ENCODE peak calls at places on chromosomes 2 and 18, in four cellular contexts. One of them, this sample, is unnamed.

GRCh38 chr18:13579874-13580273 is 146.5 kb downstream of the FAM210A start:
- DNase-seq in left lung: no peak
- DNase-seq in naive thymus-derived CD8-positive, alpha-beta T cell: no peak
- DNase-seq in GM13976: no peak
- DNase-seq in this sample: no peak

GRCh38 chr2:226334981-226335720 is 464.5 kb downstream of the IRS1 start:
- DNase-seq in left lung: no peak
- DNase-seq in naive thymus-derived CD8-positive, alpha-beta T cell: no peak
- DNase-seq in GM13976: no peak
- DNase-seq in this sample: no peak

GRCh38 chr2:142974288-142975024 is 97.0 kb downstream of the KYNU start:
- DNase-seq in left lung: no peak
- DNase-seq in naive thymus-derived CD8-positive, alpha-beta T cell: no peak
- DNase-seq in GM13976: no peak
- DNase-seq in this sample: no peak

GRCh38 chr18:23887035-23887434 is 127.5 kb upstream of the TTC39C start:
- DNase-seq in left lung: no peak
- DNase-seq in naive thymus-derived CD8-positive, alpha-beta T cell: no peak
- DNase-seq in GM13976: no peak
- DNase-seq in this sample: no peak

GRCh38 chr2:73457982-73458381 is 72.3 kb downstream of the ALMS1 start:
- DNase-seq in left lung: no peak
- DNase-seq in naive thymus-derived CD8-positive, alpha-beta T cell: no peak
- DNase-seq in GM13976: no peak
- DNase-seq in this sample: no peak

GRCh38 chr2:15799432-15799827 is 140.9 kb upstream of the MYCN start:
- DNase-seq in left lung: no peak
- DNase-seq in naive thymus-derived CD8-positive, alpha-beta T cell: no peak
- DNase-seq in GM13976: no peak
- DNase-seq in this sample: no peak

GRCh38 chr18:38750786-38751185 is 1185.2 kb upstream of the CELF4 start:
- DNase-seq in left lung: no peak
- DNase-seq in naive thymus-derived CD8-positive, alpha-beta T cell: no peak
- DNase-seq in GM13976: no peak
- DNase-seq in this sample: no peak

GRCh38 chr18:29003194-29003593 is 826.3 kb upstream of the CDH2 start:
- DNase-seq in left lung: no peak
- DNase-seq in naive thymus-derived CD8-positive, alpha-beta T cell: no peak
- DNase-seq in GM13976: no peak
- DNase-seq in this sample: no peak

GRCh38 chr18:43170586-43170985 is 55.1 kb upstream of the RIT2 start:
- DNase-seq in left lung: no peak
- DNase-seq in naive thymus-derived CD8-positive, alpha-beta T cell: no peak
- DNase-seq in GM13976: no peak
- DNase-seq in this sample: no peak

GRCh38 chr2:158094487-158095092 is 7.1 kb upstream of the UPP2 start:
- DNase-seq in left lung: no peak
- DNase-seq in naive thymus-derived CD8-positive, alpha-beta T cell: no peak
- DNase-seq in GM13976: no peak
- DNase-seq in this sample: no peak

GRCh38 chr18:9739516-9739915 is 31.4 kb downstream of the RAB31 start:
- DNase-seq in left lung: no peak
- DNase-seq in naive thymus-derived CD8-positive, alpha-beta T cell: no peak
- DNase-seq in GM13976: no peak
- DNase-seq in this sample: no peak

GRCh38 chr2:43980902-43981301 is 14.9 kb downstream of the LRPPRC start:
- DNase-seq in left lung: no peak
- DNase-seq in naive thymus-derived CD8-positive, alpha-beta T cell: no peak
- DNase-seq in GM13976: no peak
- DNase-seq in this sample: no peak

GRCh38 chr2:127403460-127403859 is 14.8 kb upstream of the PROC start:
- DNase-seq in left lung: no peak
- DNase-seq in naive thymus-derived CD8-positive, alpha-beta T cell: no peak
- DNase-seq in GM13976: no peak
- DNase-seq in this sample: no peak

GRCh38 chr2:14941151-14941631 is 308.7 kb downstream of the LRATD1 start:
- DNase-seq in left lung: no peak
- DNase-seq in naive thymus-derived CD8-positive, alpha-beta T cell: no peak
- DNase-seq in GM13976: no peak
- DNase-seq in this sample: no peak

GRCh38 chr18:12608292-12608691 is 49.6 kb downstream of the SPIRE1 start:
- DNase-seq in left lung: no peak
- DNase-seq in naive thymus-derived CD8-positive, alpha-beta T cell: no peak
- DNase-seq in GM13976: no peak
- DNase-seq in this sample: no peak

GRCh38 chr2:19026156-19026660 is 332.2 kb downstream of the OSR1 start:
- DNase-seq in left lung: no peak
- DNase-seq in naive thymus-derived CD8-positive, alpha-beta T cell: no peak
- DNase-seq in GM13976: no peak
- DNase-seq in this sample: no peak

GRCh38 chr2:98063289-98063688 is 23.7 kb upstream of the VWA3B start:
- DNase-seq in left lung: no peak
- DNase-seq in naive thymus-derived CD8-positive, alpha-beta T cell: no peak
- DNase-seq in GM13976: no peak
- DNase-seq in this sample: no peak

GRCh38 chr2:212197776-212198175 is 340.8 kb downstream of the ERBB4 start:
- DNase-seq in left lung: no peak
- DNase-seq in naive thymus-derived CD8-positive, alpha-beta T cell: no peak
- DNase-seq in GM13976: no peak
- DNase-seq in this sample: no peak

GRCh38 chr2:230865766-230866703 is 1.3 kb downstream of the ITM2C start:
- DNase-seq in left lung: no peak
- DNase-seq in naive thymus-derived CD8-positive, alpha-beta T cell: peak
- DNase-seq in GM13976: peak
- DNase-seq in this sample: no peak

GRCh38 chr18:11570770-11571169 is 38.6 kb upstream of the SLC35G4 start:
- DNase-seq in left lung: no peak
- DNase-seq in naive thymus-derived CD8-positive, alpha-beta T cell: no peak
- DNase-seq in GM13976: no peak
- DNase-seq in this sample: no peak

GRCh38 chr2:57490746-57491145 is 555.9 kb upstream of the VRK2 start:
- DNase-seq in left lung: no peak
- DNase-seq in naive thymus-derived CD8-positive, alpha-beta T cell: no peak
- DNase-seq in GM13976: no peak
- DNase-seq in this sample: no peak

GRCh38 chr2:5592906-5593305 is 99.3 kb upstream of the SOX11 start:
- DNase-seq in left lung: no peak
- DNase-seq in naive thymus-derived CD8-positive, alpha-beta T cell: no peak
- DNase-seq in GM13976: no peak
- DNase-seq in this sample: no peak

GRCh38 chr2:235149736-235150135 is 197.9 kb downstream of the SH3BP4 start:
- DNase-seq in left lung: no peak
- DNase-seq in naive thymus-derived CD8-positive, alpha-beta T cell: no peak
- DNase-seq in GM13976: no peak
- DNase-seq in this sample: no peak

GRCh38 chr2:226910384-226910783 is 74.5 kb downstream of the RHBDD1 start:
- DNase-seq in left lung: no peak
- DNase-seq in naive thymus-derived CD8-positive, alpha-beta T cell: no peak
- DNase-seq in GM13976: no peak
- DNase-seq in this sample: no peak

GRCh38 chr2:11980809-11981208 is 234.4 kb downstream of the LPIN1 start:
- DNase-seq in left lung: no peak
- DNase-seq in naive thymus-derived CD8-positive, alpha-beta T cell: no peak
- DNase-seq in GM13976: no peak
- DNase-seq in this sample: no peak

GRCh38 chr2:74877376-74877775 is 43.4 kb downstream of the HK2 start:
- DNase-seq in left lung: no peak
- DNase-seq in naive thymus-derived CD8-positive, alpha-beta T cell: no peak
- DNase-seq in GM13976: no peak
- DNase-seq in this sample: no peak

GRCh38 chr2:120907822-120908221 is 172.2 kb downstream of the GLI2 start:
- DNase-seq in left lung: no peak
- DNase-seq in naive thymus-derived CD8-positive, alpha-beta T cell: no peak
- DNase-seq in GM13976: no peak
- DNase-seq in this sample: no peak

GRCh38 chr2:97861177-97861576 is 134.6 kb downstream of the TMEM131 start:
- DNase-seq in left lung: no peak
- DNase-seq in naive thymus-derived CD8-positive, alpha-beta T cell: no peak
- DNase-seq in GM13976: no peak
- DNase-seq in this sample: no peak

GRCh38 chr2:32425719-32426141 is 68.9 kb downstream of the BIRC6 start:
- DNase-seq in left lung: no peak
- DNase-seq in naive thymus-derived CD8-positive, alpha-beta T cell: no peak
- DNase-seq in GM13976: no peak
- DNase-seq in this sample: no peak

GRCh38 chr2:121319941-121320340 is 34.9 kb upstream of the TFCP2L1 start:
- DNase-seq in left lung: no peak
- DNase-seq in naive thymus-derived CD8-positive, alpha-beta T cell: no peak
- DNase-seq in GM13976: no peak
- DNase-seq in this sample: no peak

GRCh38 chr2:222423632-222424280 is 587 bp upstream of the SGPP2 start:
- DNase-seq in left lung: peak
- DNase-seq in naive thymus-derived CD8-positive, alpha-beta T cell: no peak
- DNase-seq in GM13976: peak
- DNase-seq in this sample: no peak

GRCh38 chr2:203301667-203302066 is 26.5 kb upstream of the ABI2 start:
- DNase-seq in left lung: no peak
- DNase-seq in naive thymus-derived CD8-positive, alpha-beta T cell: no peak
- DNase-seq in GM13976: no peak
- DNase-seq in this sample: no peak

GRCh38 chr18:61502472-61502871 is 169.2 kb downstream of the CDH20 start:
- DNase-seq in left lung: no peak
- DNase-seq in naive thymus-derived CD8-positive, alpha-beta T cell: no peak
- DNase-seq in GM13976: peak
- DNase-seq in this sample: no peak

GRCh38 chr2:166373951-166374350 is 1.8 kb downstream of the SCN9A start:
- DNase-seq in left lung: no peak
- DNase-seq in naive thymus-derived CD8-positive, alpha-beta T cell: no peak
- DNase-seq in GM13976: no peak
- DNase-seq in this sample: no peak

GRCh38 chr2:224027070-224027469 is 12.0 kb downstream of the SERPINE2 start:
- DNase-seq in left lung: no peak
- DNase-seq in naive thymus-derived CD8-positive, alpha-beta T cell: no peak
- DNase-seq in GM13976: no peak
- DNase-seq in this sample: no peak

GRCh38 chr2:68832161-68832869 is 38.9 kb downstream of the BMP10 start:
- DNase-seq in left lung: peak
- DNase-seq in naive thymus-derived CD8-positive, alpha-beta T cell: peak
- DNase-seq in GM13976: peak
- DNase-seq in this sample: peak

GRCh38 chr2:122927217-122927616 is 1097.9 kb upstream of the CNTNAP5 start:
- DNase-seq in left lung: no peak
- DNase-seq in naive thymus-derived CD8-positive, alpha-beta T cell: no peak
- DNase-seq in GM13976: no peak
- DNase-seq in this sample: no peak

GRCh38 chr2:20410556-20411277 is 36.2 kb upstream of the RHOB start:
- DNase-seq in left lung: no peak
- DNase-seq in naive thymus-derived CD8-positive, alpha-beta T cell: no peak
- DNase-seq in GM13976: no peak
- DNase-seq in this sample: no peak

GRCh38 chr2:99878951-99879350 is 263.4 kb downstream of the AFF3 start:
- DNase-seq in left lung: no peak
- DNase-seq in naive thymus-derived CD8-positive, alpha-beta T cell: no peak
- DNase-seq in GM13976: no peak
- DNase-seq in this sample: no peak